ENCODE peak calls at places on chromosomes 1 and 21, in five cellular contexts. J is Peyer's patch, G is adrenal gland, T is spleen, E is sigmoid colon. M is an unnamed sample.

GRCh38 chr1:173648880-173649605 is 13.9 kb downstream of the TEX50 start:
- DNase-seq in G (no peak), J (no peak), E (no peak), T (no peak), M (no peak)

GRCh38 chr1:169064103-169064502 is 42.4 kb upstream of the ATP1B1 start:
- DNase-seq in T (no peak), J (no peak), E (no peak), G (no peak), M (no peak)

GRCh38 chr1:73781257-73781656 is 416.7 kb downstream of the LRRIQ3 start:
- DNase-seq in T (no peak), G (no peak), J (no peak), E (no peak), M (no peak)

GRCh38 chr1:160768295-160768657 is 27.7 kb upstream of the LY9 start:
- DNase-seq in J (peak; percentile 80), T (peak; percentile 91), E (no peak), G (peak; percentile 57), M (no peak)

GRCh38 chr1:46718340-46718726 is 581 bp downstream of the EFCAB14 start:
- DNase-seq in T (no peak), G (no peak), E (no peak), J (no peak), M (no peak)

GRCh38 chr1:32337855-32338636 is 2.0 kb upstream of the MARCKSL1 start:
- DNase-seq in E (no peak), J (peak; percentile 65), G (no peak), T (peak; percentile 91), M (no peak)

GRCh38 chr21:42781981-42782722 is 97.2 kb downstream of the WDR4 start:
- DNase-seq in J (no peak), E (no peak), G (no peak), T (peak; percentile 74), M (no peak)

GRCh38 chr1:214447557-214447871 is 103.9 kb downstream of the PTPN14 start:
- DNase-seq in T (no peak), G (no peak), E (no peak), J (no peak), M (no peak)

GRCh38 chr1:209552406-209553264 is 30.9 kb upstream of the CAMK1G start:
- DNase-seq in G (no peak), T (no peak), J (no peak), E (no peak), M (no peak)

GRCh38 chr1:31522556-31522845 is 53.8 kb upstream of the TINAGL1 start:
- DNase-seq in T (no peak), G (no peak), E (no peak), J (no peak), M (no peak)

GRCh38 chr1:163035791-163036249 is 33.3 kb upstream of the RGS4 start:
- DNase-seq in T (no peak), J (no peak), E (no peak), G (no peak), M (peak; percentile 27)

GRCh38 chr21:37927711-37928110 is 11.5 kb upstream of the KCNJ6 start:
- DNase-seq in J (no peak), G (no peak), T (no peak), E (no peak), M (no peak)

GRCh38 chr1:62435231-62436038 is 1.4 kb upstream of the USP1 start:
- DNase-seq in G (peak; percentile 25), T (peak; percentile 86), E (peak; percentile 69), J (no peak), M (no peak)

GRCh38 chr1:31013187-31013864 is 52.2 kb downstream of the PUM1 start:
- DNase-seq in G (no peak), T (no peak), E (no peak), J (no peak), M (no peak)

GRCh38 chr1:70864302-70864701 is 183.3 kb downstream of the PTGER3 start:
- DNase-seq in E (no peak), G (no peak), T (no peak), J (no peak), M (no peak)

GRCh38 chr21:36459098-36459497 is 20.8 kb downstream of the CLDN14 start:
- DNase-seq in J (no peak), G (no peak), T (no peak), E (no peak), M (no peak)

GRCh38 chr1:15452216-15452615 is 4.3 kb upstream of the CELA2A start:
- DNase-seq in T (no peak), G (no peak), E (no peak), J (no peak), M (no peak)

GRCh38 chr1:31647106-31647505 is 2.4 kb upstream of the PEF1 start:
- DNase-seq in G (no peak), T (no peak), J (no peak), E (peak; percentile 51), M (no peak)

GRCh38 chr21:26405735-26406361 is 167.2 kb downstream of the CYYR1 start:
- DNase-seq in T (no peak), E (no peak), G (peak; percentile 19), J (no peak), M (peak; percentile 74)

GRCh38 chr1:153404768-153405167 is 11.6 kb upstream of the S100A7A start:
- DNase-seq in J (no peak), T (peak; percentile 92), G (peak; percentile 38), E (no peak), M (peak; percentile 43)

GRCh38 chr1:234960722-234961467 is 167.7 kb downstream of the TOMM20 start:
- DNase-seq in J (peak; percentile 20), E (peak; percentile 66), G (no peak), T (no peak), M (no peak)
- TF ChIP-seq POLR2A in J (peak; percentile 24), E (no peak), G (no peak), T (no peak), M (no peak)

GRCh38 chr1:236524892-236525179 is 1.1 kb downstream of the LGALS8 start:
- DNase-seq in E (no peak), G (no peak), T (no peak), J (no peak), M (no peak)

GRCh38 chr1:236522937-236523703 is 662 bp upstream of the LGALS8 start:
- DNase-seq in J (no peak), T (no peak), E (no peak), G (no peak), M (no peak)

GRCh38 chr1:236524142-236524891 is 535 bp downstream of the LGALS8 start:
- DNase-seq in G (peak; percentile 63), E (peak; percentile 65), T (no peak), J (peak; percentile 74), M (peak; percentile 49)

GRCh38 chr1:236526079-236526478 is 2.3 kb downstream of the LGALS8 start:
- DNase-seq in J (no peak), G (no peak), T (no peak), E (no peak), M (no peak)

DNA sequence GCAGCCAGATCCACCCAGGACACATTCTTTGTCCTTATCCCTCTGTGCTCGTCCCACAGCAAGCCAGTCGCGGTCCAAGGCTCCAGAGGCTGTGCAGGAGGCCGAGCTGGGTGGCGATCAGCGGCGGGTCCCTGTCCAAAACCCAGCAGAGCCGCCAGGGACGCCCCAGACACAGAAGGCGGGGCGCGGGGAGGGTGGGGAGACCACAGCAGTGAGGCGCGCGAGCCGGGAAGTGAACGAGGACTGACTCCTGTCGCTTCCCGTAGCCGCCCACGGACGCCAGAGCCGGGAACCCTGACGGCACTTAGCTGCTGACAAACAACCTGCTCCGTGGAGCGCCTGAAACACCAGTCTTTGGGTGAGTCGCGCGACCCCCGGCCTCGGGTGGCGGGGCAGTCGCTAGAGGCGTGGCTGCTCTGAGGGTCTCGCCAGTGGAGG is at the start of gene LGALS8:
- DNase-seq in E (peak; percentile 95), G (peak; percentile 91), T (peak; percentile 98), J (peak; percentile 89), M (peak; percentile 69)
- TF ChIP-seq POLR2A in E (no peak), G (peak; percentile 20), T (no peak), J (peak; percentile 28), M (peak; percentile 63)

DNA sequence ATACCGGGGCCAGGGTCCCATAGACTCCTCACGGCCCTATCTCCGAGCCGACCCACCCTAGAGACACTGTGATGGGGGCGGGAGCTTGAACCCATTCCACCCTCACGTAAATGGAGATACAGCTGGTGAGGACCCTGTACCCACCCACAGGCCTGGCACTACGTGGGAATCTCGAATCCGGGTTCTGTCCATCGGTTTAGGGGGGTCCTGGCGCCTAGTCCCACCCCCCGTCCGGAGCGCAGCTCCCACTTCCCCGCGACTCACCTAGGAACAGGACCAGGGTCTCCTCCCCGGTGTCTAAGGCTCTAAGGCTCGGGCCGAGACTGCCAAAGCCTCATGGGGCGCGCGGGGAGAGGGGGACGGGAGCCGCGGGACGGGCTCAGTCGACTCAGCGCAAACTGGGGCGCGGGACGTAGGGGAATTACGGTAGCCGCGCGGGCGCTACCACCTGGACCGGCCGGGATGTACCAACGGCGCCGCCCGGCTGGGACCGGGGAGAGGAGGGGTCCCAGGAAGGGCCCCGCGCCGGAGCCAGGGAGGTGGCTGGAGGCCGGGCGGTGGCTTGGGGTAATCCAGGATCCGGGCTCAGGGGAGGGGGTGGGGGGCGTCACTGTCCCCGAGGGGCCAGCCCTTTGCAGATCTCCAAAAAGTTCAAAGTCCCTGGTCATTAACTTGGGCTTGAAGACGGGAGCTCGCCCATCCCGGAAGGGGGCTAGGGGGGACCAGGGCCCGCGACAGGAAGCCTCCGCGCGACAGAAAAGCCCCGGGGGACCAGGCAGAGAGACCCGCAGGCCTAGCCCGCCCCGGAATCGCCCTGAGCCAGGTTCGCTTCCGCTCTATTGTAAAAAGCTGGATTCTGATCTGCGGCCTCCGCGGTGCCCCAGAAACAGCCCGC is 1.0 kb downstream of the PLEKHG5 start:
- DNase-seq in J (peak; percentile 50), T (peak; percentile 86), G (peak; percentile 55), E (no peak), M (peak; percentile 61)
- TF ChIP-seq POLR2A in J (peak; percentile 45), T (no peak), G (no peak), E (no peak), M (no peak)

GRCh38 chr1:193103759-193104495 is 1.3 kb downstream of the GLRX2 start:
- DNase-seq in E (no peak), J (no peak), T (no peak), G (no peak), M (no peak)

GRCh38 chr1:193104496-193104905 is 713 bp downstream of the GLRX2 start:
- DNase-seq in J (peak; percentile 38), G (peak; percentile 46), T (peak; percentile 89), E (peak; percentile 75), M (peak; percentile 26)

GRCh38 chr1:193102662-193103061 is 2.6 kb downstream of the GLRX2 start:
- DNase-seq in T (no peak), G (no peak), J (no peak), E (no peak), M (no peak)

GRCh38 chr1:193105821-193106177 is 585 bp upstream of the GLRX2 start:
- DNase-seq in T (no peak), E (no peak), G (no peak), J (no peak), M (no peak)

DNA sequence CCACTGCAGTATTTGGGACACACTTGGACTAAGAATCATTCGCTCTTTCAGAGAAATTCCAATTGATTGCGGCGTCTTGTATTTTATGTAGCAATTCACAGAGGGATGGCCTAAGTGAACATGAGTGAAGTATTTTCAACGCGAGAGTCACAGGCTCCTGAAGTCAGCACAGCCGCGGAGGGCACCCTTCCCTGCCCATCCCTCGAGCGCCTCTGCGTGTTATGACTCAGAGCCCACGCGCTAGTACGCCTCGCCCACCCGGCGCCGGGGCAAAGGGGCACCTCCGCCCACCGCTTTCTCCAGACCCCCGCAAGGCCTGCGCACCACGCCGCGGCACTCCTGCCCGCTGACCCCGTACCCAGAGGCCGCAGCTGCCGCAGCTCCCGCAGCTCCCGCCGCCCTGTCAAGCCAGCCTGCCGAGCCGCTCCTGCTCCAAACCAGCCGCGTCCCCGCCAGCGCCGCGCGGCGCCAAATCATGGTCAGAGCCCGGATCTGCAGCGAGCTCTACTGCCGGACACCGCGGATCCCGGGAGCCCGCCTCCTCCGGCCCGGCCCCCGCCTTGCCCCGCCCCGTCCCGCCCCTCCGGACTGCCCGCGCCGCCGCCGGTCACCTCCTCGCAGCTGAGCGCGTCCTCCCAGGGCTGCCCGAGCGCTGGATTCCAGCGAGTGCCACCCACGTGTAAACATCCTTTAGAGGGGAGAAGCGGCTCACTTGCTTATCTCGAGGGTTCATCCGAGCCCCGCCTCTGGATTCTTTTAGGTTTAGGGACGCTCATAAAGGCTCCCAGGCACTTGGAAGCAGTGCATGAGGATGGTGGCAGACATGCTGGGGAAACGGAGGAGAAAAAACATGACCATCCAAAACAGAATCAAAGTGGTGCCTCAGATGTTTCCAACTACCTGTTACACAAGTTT is at the start of gene GLRX2:
- DNase-seq in G (peak; percentile 88), T (peak; percentile 96), E (peak; percentile 93), J (peak; percentile 72), M (peak; percentile 80)
- TF ChIP-seq POLR2A in G (peak; percentile 86), T (no peak), E (peak; percentile 53), J (peak; percentile 88), M (peak; percentile 94)

M was measured in H54.